ENCODE peak calls at places on chromosomes 4 and X, in four cellular contexts. T is activated CD4-positive, alpha-beta T cell treated with anti-CD3 and anti-CD28 coated beads for 1 hour; X is frontal cortex; V is transverse colon. L is an unnamed sample.

GRCh38 chr4:182513534-182514291 is 270.5 kb downstream of the TENM3 start:
- DNase-seq in V (no peak), X (no peak), T (no peak), L (no peak)

GRCh38 chr4:24915121-24915922 is 2.5 kb upstream of the CCDC149 start:
- DNase-seq in V (no peak), X (no peak), T (no peak), L (no peak)

GRCh38 chr4:6200011-6200921 is at the start of gene JAKMIP1:
- DNase-seq in T (peak; percentile 65), V (peak; percentile 82), X (peak; percentile 94), L (no peak)

GRCh38 chr4:135927651-135928050 is 1604.6 kb downstream of the PCDH18 start:
- DNase-seq in V (no peak), T (no peak), X (no peak), L (no peak)

GRCh38 chrX:56233682-56234081 is 1.5 kb downstream of the KLF8 start:
- DNase-seq in X (peak; percentile 15), V (peak; percentile 45), T (no peak), L (no peak)

GRCh38 chr4:71941001-71941400 is 90.8 kb upstream of the NPFFR2 start:
- DNase-seq in V (peak; percentile 8), X (no peak), T (no peak), L (no peak)

GRCh38 chr4:41446391-41446790 is 91.6 kb upstream of the LIMCH1 start:
- DNase-seq in T (no peak), V (no peak), X (no peak), L (no peak)

GRCh38 chr4:67696061-67696460 is 4.9 kb downstream of the UBA6 start:
- DNase-seq in X (no peak), V (no peak), T (no peak), L (no peak)

GRCh38 chr4:100819505-100819904 is 301.7 kb upstream of the EMCN start:
- DNase-seq in T (no peak), X (no peak), V (no peak), L (no peak)

GRCh38 chr4:150217192-150217591 is 138.9 kb downstream of the DCLK2 start:
- DNase-seq in V (no peak), X (peak; percentile 22), T (no peak), L (no peak)

GRCh38 chr4:151359576-151359975 is 34.2 kb upstream of the SH3D19 start:
- DNase-seq in V (peak; percentile 80), T (no peak), X (no peak), L (no peak)

L was measured in DND-41.